ENCODE peak calls at places on chromosome X, in eight cellular contexts. O is NB4, R is osteocyte, L is EL, S is HT1080, I is ELR, D is HEK293T, T is T-helper 2 cell. N is an unnamed sample.

GRCh38 chrX:106874075-106874474 is 29.1 kb downstream of the RIPPLY1 start:
- DNase-seq in D (no peak), I (peak), L (peak), T (no peak), O (peak), S (no peak), R (no peak), N (no peak)

GRCh38 chrX:44495091-44495490 is 47.6 kb downstream of the FUNDC1 start:
- DNase-seq in R (no peak), D (no peak), L (no peak), O (no peak), I (no peak), S (no peak), T (no peak), N (no peak)

GRCh38 chrX:84155938-84156337 is 32.1 kb downstream of the RPS6KA6 start:
- DNase-seq in L (no peak), O (no peak), D (no peak), R (no peak), I (peak), T (no peak), S (no peak), N (no peak)

GRCh38 chrX:2351999-2352995 is 148.5 kb downstream of the DHRSX start:
- DNase-seq in S (peak), O (no peak), R (no peak), L (peak), I (peak), D (no peak), T (no peak), N (no peak)

GRCh38 chrX:154098551-154098950 is 1.0 kb upstream of the MECP2 start:
- DNase-seq in T (no peak), O (no peak), R (no peak), D (no peak), I (no peak), L (no peak), S (no peak), N (no peak)

GRCh38 chrX:46374371-46374770 is 170.8 kb downstream of the ZNF674 start:
- DNase-seq in L (no peak), D (no peak), R (no peak), O (no peak), T (no peak), I (no peak), S (no peak), N (no peak)

GRCh38 chrX:43969504-43970501 is 3.4 kb downstream of the NDP start:
- DNase-seq in R (no peak), O (peak), I (peak), T (no peak), L (peak), D (no peak), S (peak), N (no peak)

GRCh38 chrX:33188286-33188685 is 23.1 kb downstream of the DMD start:
- DNase-seq in R (no peak), S (no peak), I (no peak), L (no peak), D (no peak), T (no peak), O (no peak), N (no peak)

GRCh38 chrX:2692221-2693122 is 1.4 kb downstream of the CD99 start:
- DNase-seq in I (no peak), O (peak), L (peak), T (no peak), D (no peak), R (no peak), S (peak), N (no peak)

GRCh38 chrX:48957477-48957826 is at the start of gene OTUD5:
- DNase-seq in T (peak), L (peak), S (no peak), R (no peak), I (peak), O (peak), D (peak), N (peak)

GRCh38 chrX:121308276-121308805 is 260.9 kb downstream of the GLUD2 start:
- DNase-seq in T (peak), R (no peak), S (peak), O (peak), D (peak), I (peak), L (peak), N (peak)